ENCODE peak calls at places on chromosomes 3 and 15, in six cellular contexts. O, Y, R, G, Q and T are unnamed samples.

GRCh38 chr3:10015476-10015904 is 10.7 kb upstream of the FANCD2 start:
- DNase-seq in Y (no peak), G (peak; percentile 87), R (peak; percentile 78), O (peak; percentile 69), Q (no peak), T (peak; percentile 92)

GRCh38 chr3:165355316-165355715 is 159.1 kb upstream of the SLITRK3 start:
- DNase-seq in R (no peak), O (no peak), Q (no peak), G (no peak), Y (no peak), T (no peak)

GRCh38 chr3:197487911-197488391 is 67.8 kb downstream of the BDH1 start:
- DNase-seq in O (peak; percentile 92), Q (no peak), Y (no peak), R (peak; percentile 91), G (peak; percentile 98), T (peak; percentile 99)

GRCh38 chr3:188578579-188579363 is 424.8 kb downstream of the LPP start:
- DNase-seq in O (no peak), Q (no peak), Y (peak; percentile 6), R (peak; percentile 76), G (peak; percentile 71), T (peak; percentile 77)

GRCh38 chr15:58951388-58952060 is 18.0 kb upstream of the SLTM start:
- DNase-seq in Q (no peak), Y (no peak), G (peak; percentile 33), R (peak; percentile 54), O (no peak), T (peak; percentile 39)

GRCh38 chr3:9244495-9245183 is 4.8 kb downstream of the SRGAP3 start:
- DNase-seq in G (no peak), Y (no peak), O (no peak), Q (no peak), R (no peak), T (no peak)

GRCh38 chr15:98416222-98416835 is 232.0 kb upstream of the IGF1R start:
- DNase-seq in Q (no peak), O (no peak), Y (no peak), R (no peak), G (no peak), T (no peak)

GRCh38 chr3:179015551-179016020 is 56.0 kb downstream of the ZMAT3 start:
- DNase-seq in R (peak; percentile 69), Q (peak; percentile 93), O (peak; percentile 78), G (peak; percentile 80), Y (peak; percentile 30), T (peak; percentile 88)

GRCh38 chr3:100002599-100003350 is 111.5 kb downstream of the FILIP1L start:
- DNase-seq in Q (no peak), Y (no peak), G (peak; percentile 94), O (peak; percentile 32), R (peak; percentile 61), T (peak; percentile 32)

GRCh38 chr3:76991165-76991564 is 48.7 kb upstream of the ROBO2 start:
- DNase-seq in Y (no peak), O (no peak), Q (no peak), R (no peak), G (no peak), T (no peak)

GRCh38 chr3:167330993-167331392 is 49.1 kb downstream of the ZBBX start:
- DNase-seq in G (no peak), R (no peak), O (no peak), Y (no peak), Q (no peak), T (no peak)

GRCh38 chr15:67361100-67361499 is 106.5 kb downstream of the IQCH start:
- DNase-seq in G (no peak), O (no peak), R (no peak), Q (no peak), Y (no peak), T (no peak)

GRCh38 chr3:45084820-45085816 is 59.0 kb downstream of the CLEC3B start:
- DNase-seq in Y (no peak), G (peak; percentile 93), O (peak; percentile 49), R (peak; percentile 90), Q (no peak), T (peak; percentile 96)

GRCh38 chr3:72418149-72418686 is 430.0 kb downstream of the SHQ1 start:
- DNase-seq in R (no peak), Y (no peak), Q (no peak), G (peak; percentile 13), O (no peak), T (no peak)

GRCh38 chr3:48798998-48799397 is 48.7 kb downstream of the PRKAR2A start:
- DNase-seq in Q (no peak), O (no peak), R (no peak), Y (no peak), G (no peak), T (no peak)

GRCh38 chr15:69807752-69808151 is 290.0 kb downstream of the TLE3 start:
- DNase-seq in Q (no peak), Y (no peak), R (peak; percentile 38), G (peak; percentile 54), O (peak; percentile 88), T (no peak)

GRCh38 chr15:48076454-48076853 is 44.3 kb upstream of the SLC24A5 start:
- DNase-seq in G (peak; percentile 48), R (no peak), Q (no peak), O (no peak), Y (no peak), T (peak; percentile 87)

GRCh38 chr15:64507293-64507802 is 47.0 kb downstream of the ZNF609 start:
- DNase-seq in O (no peak), G (peak; percentile 46), Y (peak; percentile 46), Q (peak; percentile 60), R (peak; percentile 76), T (peak; percentile 62)

GRCh38 chr3:4350789-4351163 is 47.6 kb downstream of the SETMAR start:
- DNase-seq in G (peak; percentile 44), O (peak; percentile 54), Q (peak; percentile 76), R (peak; percentile 77), Y (peak; percentile 20), T (peak; percentile 77)

GRCh38 chr3:177758131-177758530 is 560.8 kb upstream of the TBL1XR1 start:
- DNase-seq in Y (no peak), O (no peak), R (no peak), G (no peak), Q (no peak), T (no peak)

GRCh38 chr3:131072845-131073244 is 46.2 kb downstream of the NEK11 start:
- DNase-seq in R (peak; percentile 52), G (peak; percentile 39), Q (no peak), Y (no peak), O (no peak), T (peak; percentile 85)

GRCh38 chr3:12967751-12968209 is 105.4 kb downstream of the IQSEC1 start:
- DNase-seq in O (peak; percentile 45), Q (peak; percentile 73), G (peak; percentile 85), Y (peak; percentile 88), R (peak; percentile 100), T (peak; percentile 76)

GRCh38 chr3:55468251-55468650 is 18.9 kb downstream of the WNT5A start:
- DNase-seq in O (no peak), Q (no peak), Y (no peak), R (no peak), G (peak; percentile 75), T (peak; percentile 44)

GRCh38 chr15:87752250-87752951 is 504.1 kb downstream of the NTRK3 start:
- DNase-seq in G (peak; percentile 95), O (peak; percentile 90), Y (no peak), Q (no peak), R (peak; percentile 83), T (peak; percentile 64)

GRCh38 chr3:89932882-89933281 is 825.5 kb downstream of the EPHA3 start:
- DNase-seq in O (no peak), G (no peak), Q (no peak), Y (no peak), R (no peak), T (no peak)

GRCh38 chr3:66153961-66154923 is 66.6 kb upstream of the SLC25A26 start:
- DNase-seq in G (peak; percentile 23), Y (no peak), O (peak; percentile 6), R (peak; percentile 67), Q (no peak), T (peak; percentile 16)

GRCh38 chr15:80309769-80310384 is 57.9 kb upstream of the CTXND1 start:
- DNase-seq in G (peak; percentile 27), O (no peak), Y (no peak), R (peak; percentile 59), Q (peak; percentile 5), T (peak; percentile 25)